ENCODE peak calls at places on chromosomes 13 and 19, in ten cellular contexts. F is astrocyte, W is heart right ventricle, N is thoracic aorta, L is PC-3, Z is adrenal gland, P is AG04450, B is right lobe of liver, Y is A549, O is choroid plexus epithelial cell. S is an unnamed sample.

GRCh38 chr13:98838776-98839175 is 86.3 kb upstream of the SLC15A1 start:
- DNase-seq in F (peak; percentile 61), W (no peak), N (no peak), L (no peak), Z (no peak), P (no peak), B (no peak), Y (no peak), O (no peak), S (no peak)

GRCh38 chr19:3250675-3251074 is 26.2 kb downstream of the CELF5 start:
- DNase-seq in F (no peak), W (no peak), N (no peak), L (peak; percentile 38), Z (peak; percentile 38), P (no peak), B (no peak), Y (peak; percentile 48), O (peak; percentile 22), S (no peak)

GRCh38 chr13:45621950-45622349 is 6.4 kb upstream of the ERICH6B start:
- DNase-seq in F (no peak), W (no peak), N (no peak), L (no peak), Z (no peak), P (no peak), B (no peak), Y (no peak), O (no peak), S (no peak)

GRCh38 chr13:51255556-51255955 is 33.4 kb downstream of the FAM124A start:
- DNase-seq in F (no peak), W (no peak), N (no peak), L (no peak), Z (no peak), P (no peak), B (no peak), Y (no peak), O (no peak), S (no peak)

GRCh38 chr19:53357821-53358581 is 7.5 kb upstream of the ZNF525 start:
- DNase-seq in F (no peak), W (peak; percentile 27), N (no peak), L (no peak), Z (no peak), P (no peak), B (no peak), Y (no peak), O (no peak), S (no peak)

GRCh38 chr13:99978781-99979452 is 2.7 kb upstream of the ZIC2 start:
- DNase-seq in F (no peak), W (no peak), N (no peak), L (no peak), Z (no peak), P (no peak), B (no peak), Y (no peak), O (no peak), S (no peak)

GRCh38 chr13:21466527-21466926 is 7.4 kb upstream of the ZDHHC20 start:
- DNase-seq in F (no peak), W (no peak), N (no peak), L (no peak), Z (no peak), P (no peak), B (no peak), Y (no peak), O (no peak), S (no peak)

GRCh38 chr19:56103027-56103614 is 18.0 kb downstream of the ZNF787 start:
- DNase-seq in F (no peak), W (peak; percentile 9), N (no peak), L (no peak), Z (no peak), P (no peak), B (peak; percentile 48), Y (no peak), O (no peak), S (no peak)

GRCh38 chr19:6015841-6016545 is 38.1 kb upstream of the RANBP3 start:
- DNase-seq in F (no peak), W (no peak), N (no peak), L (no peak), Z (no peak), P (no peak), B (peak; percentile 10), Y (no peak), O (no peak), S (no peak)

GRCh38 chr19:17841810-17842662 is 5.7 kb downstream of the JAK3 start:
- DNase-seq in F (peak; percentile 49), W (peak; percentile 82), N (no peak), L (peak; percentile 97), Z (peak; percentile 81), P (no peak), B (no peak), Y (peak; percentile 95), O (peak; percentile 92), S (peak; percentile 100)

GRCh38 chr13:24225062-24225461 is 64.5 kb downstream of the SPATA13 start:
- DNase-seq in F (no peak), W (no peak), N (no peak), L (no peak), Z (no peak), P (no peak), B (no peak), Y (no peak), O (no peak), S (no peak)

GRCh38 chr13:37968555-37968954 is 99.0 kb upstream of the TRPC4 start:
- DNase-seq in F (no peak), W (no peak), N (no peak), L (no peak), Z (no peak), P (no peak), B (no peak), Y (no peak), O (no peak), S (no peak)

GRCh38 chr13:37960427-37960826 is 90.9 kb upstream of the TRPC4 start:
- DNase-seq in F (no peak), W (no peak), N (no peak), L (peak; percentile 40), Z (no peak), P (no peak), B (no peak), Y (no peak), O (peak; percentile 35), S (no peak)

DNA sequence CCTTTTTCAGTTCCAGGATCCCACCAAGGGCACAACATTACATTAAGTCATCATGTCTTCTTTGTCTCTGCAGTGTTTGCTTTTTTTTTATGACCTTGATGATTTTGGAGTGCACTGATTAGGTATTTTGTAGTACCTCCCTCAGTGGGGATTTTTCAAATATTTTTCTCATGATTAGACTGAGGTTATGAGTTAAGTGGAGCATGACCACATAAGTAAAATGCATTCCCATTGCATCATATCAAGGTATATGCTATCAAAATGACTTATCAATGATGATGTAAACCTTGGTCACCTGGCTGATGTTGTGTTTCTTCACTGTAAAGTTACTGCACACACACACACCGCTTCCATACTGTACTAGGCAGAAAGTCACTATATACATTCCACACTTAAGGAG is 96.7 kb upstream of the TRPC4 start:
- DNase-seq in F (no peak), W (no peak), N (no peak), L (peak; percentile 26), Z (no peak), P (no peak), B (no peak), Y (no peak), O (no peak), S (no peak)
- TF ChIP-seq CTCF in F (no peak), W (no peak), N (no peak), L (no peak), Z (no peak), P (no peak), B (no peak), Y (no peak), O (no peak), S (no peak)

DNA sequence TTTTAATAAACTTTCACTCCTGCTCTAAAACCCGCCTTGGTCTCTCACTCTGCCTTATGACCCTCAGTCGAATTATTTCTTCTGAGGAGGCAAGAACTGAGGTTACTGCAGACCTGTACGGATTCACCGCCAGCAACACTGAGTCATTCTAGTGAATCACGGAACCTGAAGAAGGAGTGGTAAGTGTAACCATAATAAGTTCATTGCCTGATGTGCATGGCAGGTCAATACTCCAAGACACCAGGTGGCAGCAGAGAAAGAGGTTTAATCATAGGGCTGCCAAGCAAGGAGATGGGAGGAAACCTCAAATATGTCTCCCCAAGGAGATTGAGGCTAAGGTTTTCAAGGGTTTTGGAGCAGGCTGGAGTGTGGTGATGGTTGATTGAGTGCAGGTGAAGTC is 204.3 kb upstream of the IPO5 start:
- DNase-seq in F (peak; percentile 2), W (no peak), N (no peak), L (peak; percentile 85), Z (no peak), P (no peak), B (no peak), Y (peak; percentile 50), O (peak; percentile 69), S (no peak)
- TF ChIP-seq CTCF in F (no peak), W (no peak), N (no peak), L (peak; percentile 66), Z (no peak), P (peak; percentile 9), B (no peak), Y (no peak), O (peak; percentile 48), S (peak; percentile 10)

DNA sequence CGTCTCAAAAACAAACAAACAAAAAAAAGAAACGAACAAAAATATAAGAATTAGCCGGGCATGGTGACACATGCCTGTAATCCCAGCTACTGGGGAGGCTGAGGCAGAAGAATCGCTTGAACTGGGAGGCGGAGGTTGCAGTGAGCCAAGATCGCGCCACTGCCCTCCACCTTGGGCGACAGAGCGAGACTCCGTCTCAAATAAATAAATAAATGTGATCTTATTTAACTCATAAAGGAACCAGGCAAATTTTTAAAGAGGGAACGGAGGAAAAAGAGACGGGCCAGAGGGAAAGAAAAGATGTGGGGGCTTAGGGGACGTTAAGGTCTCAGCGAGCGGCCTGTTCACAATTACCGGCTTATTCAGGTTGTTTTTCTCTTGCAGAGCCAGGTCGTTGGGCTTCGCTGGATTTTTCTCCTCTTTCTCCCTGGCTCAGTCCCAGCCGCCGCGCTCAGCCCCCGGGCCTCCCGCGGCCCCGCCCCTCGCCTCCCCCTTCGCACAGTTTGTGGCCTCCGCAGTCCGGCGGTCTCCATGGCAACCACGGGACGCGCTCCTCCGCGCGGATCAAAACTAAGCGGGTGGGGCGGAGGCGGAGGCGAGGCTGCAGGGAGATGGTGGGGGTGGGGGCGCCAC is 2.8 kb upstream of the CCDC8 start:
- DNase-seq in F (peak; percentile 75), W (peak; percentile 91), N (peak; percentile 73), L (peak; percentile 63), Z (peak; percentile 97), P (peak; percentile 65), B (peak; percentile 67), Y (peak; percentile 85), O (peak; percentile 93), S (peak; percentile 82)
- TF ChIP-seq CTCF in F (no peak), W (no peak), N (no peak), L (no peak), Z (no peak), P (no peak), B (no peak), Y (no peak), O (no peak), S (no peak)

DNA sequence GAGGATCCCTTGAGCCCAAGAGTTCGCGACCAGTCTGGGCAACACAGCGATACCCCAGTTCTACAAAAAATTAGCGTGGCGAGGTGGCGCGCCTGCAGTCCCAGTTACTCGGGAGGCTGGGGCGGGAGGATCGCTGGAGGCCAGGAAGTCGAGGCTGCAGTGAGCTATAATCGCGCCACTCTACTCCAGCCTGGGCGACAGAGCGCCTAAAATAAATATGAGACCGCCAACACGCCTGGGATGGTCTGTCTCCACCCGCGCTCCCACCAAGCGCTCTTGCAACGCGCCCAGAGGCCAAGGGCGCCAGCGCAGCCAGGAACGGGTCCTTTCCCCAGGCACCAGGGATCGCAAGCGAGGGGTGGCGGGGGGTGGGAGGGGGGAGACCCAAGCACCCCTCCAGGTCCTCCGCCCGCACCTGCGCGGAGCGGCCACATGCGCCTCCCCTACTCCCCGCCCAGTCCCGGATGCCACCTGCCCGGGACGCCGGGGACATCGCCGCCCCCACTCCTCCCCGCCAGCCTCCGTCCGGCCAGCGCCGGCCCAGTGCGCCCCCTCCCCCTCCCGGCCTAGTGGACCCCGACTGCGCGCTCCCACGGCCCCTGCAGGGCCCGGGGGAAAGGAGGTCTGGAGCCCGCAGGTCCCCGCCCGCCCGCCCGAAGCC is 441 bp downstream of the RHPN2 start:
- DNase-seq in F (no peak), W (peak; percentile 27), N (no peak), L (peak; percentile 29), Z (no peak), P (no peak), B (peak; percentile 77), Y (peak; percentile 68), O (no peak), S (no peak)
- TF ChIP-seq CTCF in F (no peak), W (no peak), N (no peak), L (no peak), Z (no peak), P (peak; percentile 8), B (no peak), Y (no peak), O (no peak), S (no peak)

S was measured in D721Med.